ENCODE peak calls at places on chromosomes 16 and 17, in five cellular contexts. J is skeletal muscle cell, L is neuronal stem cell, W is aorta, Q is fibroblast of the aortic adventitia. U is an unnamed sample.

GRCh38 chr17:32349854-32350661 is at the start of gene ZNF207:
- DNase-seq in J (peak; percentile 88), L (peak; percentile 94), W (peak; percentile 97), Q (peak; percentile 97), U (peak; percentile 92)

GRCh38 chr16:77679901-77680300 is 42.4 kb upstream of the NUDT7 start:
- DNase-seq in J (peak; percentile 4), L (no peak), W (no peak), Q (no peak), U (no peak)

GRCh38 chr16:50476486-50477260 is 71.5 kb upstream of the NKD1 start:
- DNase-seq in J (no peak), L (no peak), W (no peak), Q (no peak), U (no peak)

GRCh38 chr16:85569615-85570212 is 43.4 kb upstream of the GSE1 start:
- DNase-seq in J (peak; percentile 69), L (no peak), W (no peak), Q (no peak), U (peak; percentile 85)

GRCh38 chr16:84503751-84504395 is 586 bp downstream of the MEAK7 start:
- DNase-seq in J (no peak), L (no peak), W (no peak), Q (peak; percentile 25), U (no peak)

GRCh38 chr17:44979426-44980273 is 11.5 kb upstream of the C1QL1 start:
- DNase-seq in J (no peak), L (no peak), W (no peak), Q (no peak), U (no peak)

GRCh38 chr16:2039286-2040030 is 8.2 kb downstream of the NTHL1 start:
- DNase-seq in J (peak; percentile 86), L (no peak), W (no peak), Q (peak; percentile 62), U (no peak)

GRCh38 chr17:65678534-65678933 is 117.1 kb upstream of the AXIN2 start:
- DNase-seq in J (no peak), L (no peak), W (no peak), Q (no peak), U (no peak)

GRCh38 chr16:3065069-3065741 is at the start of gene IL32:
- DNase-seq in J (peak; percentile 26), L (no peak), W (peak; percentile 77), Q (peak; percentile 86), U (peak; percentile 34)

GRCh38 chr17:9999948-10000695 is 95.1 kb upstream of the RCVRN start:
- DNase-seq in J (no peak), L (no peak), W (no peak), Q (no peak), U (no peak)

GRCh38 chr17:7560172-7561027 is 1.3 kb upstream of the SENP3 start:
- DNase-seq in J (no peak), L (peak; percentile 67), W (peak; percentile 79), Q (peak; percentile 59), U (no peak)
- H3K4me3 ChIP-seq in J (peak overlapping the region; percentile 87), L (peak overlapping the region; percentile 86), W (no peak overlapping the region), Q (peak overlapping the region; percentile 85), U (peak overlapping the region; percentile 83)

DNA sequence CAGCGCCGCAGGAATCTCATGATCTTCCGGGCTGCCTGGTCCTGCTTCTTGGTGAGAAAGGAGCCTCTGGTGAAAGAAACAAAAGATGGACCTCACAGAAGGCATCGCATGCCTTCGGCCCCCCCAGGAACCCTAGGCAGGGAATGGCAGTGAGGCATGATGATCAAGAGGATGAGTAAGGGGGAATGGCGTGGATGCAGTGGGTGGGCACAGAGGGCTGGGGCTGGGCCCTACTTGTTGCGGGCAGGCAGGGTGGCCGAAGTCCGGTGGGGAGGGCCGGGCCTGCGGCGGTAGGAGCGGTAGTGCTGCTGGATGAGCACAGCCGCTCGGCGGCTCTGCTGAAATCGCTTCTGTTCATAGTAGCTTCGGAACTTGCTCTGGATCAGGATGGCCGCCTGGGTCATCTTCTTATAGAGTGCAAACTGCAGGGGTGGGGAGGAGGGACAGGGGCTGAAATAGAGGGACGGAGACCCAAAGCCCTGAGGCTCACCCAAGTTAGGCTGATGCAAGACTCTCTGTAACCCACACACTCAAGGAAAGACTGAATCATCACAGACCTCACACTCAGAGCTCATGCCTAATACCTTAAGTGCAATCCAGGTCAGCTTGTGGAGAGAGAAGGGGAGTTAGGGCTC is 1.4 kb upstream of the SPAG7 start:
- DNase-seq in J (peak; percentile 79), L (no peak), W (no peak), Q (peak; percentile 97), U (peak; percentile 83)
- H3K4me3 ChIP-seq in J (peak overlapping the region; percentile 75), L (peak overlapping the region; percentile 67), W (no peak overlapping the region), Q (peak overlapping the region; percentile 88), U (peak overlapping the region; percentile 76)

DNA sequence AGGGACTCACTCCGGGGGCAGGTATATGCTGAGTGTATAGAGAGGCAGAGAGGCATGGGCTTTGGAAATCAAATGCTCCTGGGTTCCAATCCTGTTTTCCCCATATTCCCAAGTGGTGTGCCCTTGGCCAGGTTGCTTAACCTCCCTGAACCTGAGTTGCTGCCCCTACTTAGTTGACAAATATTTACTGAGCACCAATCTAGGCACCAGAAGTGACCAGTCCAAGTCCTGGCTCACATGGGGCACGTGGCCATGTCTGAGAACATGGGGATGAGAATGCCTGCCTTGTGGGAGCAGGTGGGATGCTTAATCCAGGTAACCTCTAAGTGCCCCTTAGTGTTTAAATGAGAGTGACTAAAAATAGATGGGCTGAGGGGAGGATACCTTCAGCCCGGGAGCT is 4.2 kb downstream of the SOCS3 start:
- DNase-seq in J (no peak), L (no peak), W (no peak), Q (no peak), U (no peak)
- H3K4me3 ChIP-seq in J (no peak overlapping the region), L (peak overlapping the region; percentile 97), W (no peak overlapping the region), Q (no peak overlapping the region), U (peak overlapping the region; percentile 84)

GRCh38 chr17:7438050-7438614 is 1.2 kb upstream of the FGF11 start:
- DNase-seq in J (no peak), L (peak; percentile 58), W (peak; percentile 84), Q (no peak), U (no peak)
- H3K4me3 ChIP-seq in J (peak overlapping the region; percentile 61), L (peak overlapping the region; percentile 45), W (no peak overlapping the region), Q (peak overlapping the region; percentile 35), U (peak overlapping the region; percentile 22)

DNA sequence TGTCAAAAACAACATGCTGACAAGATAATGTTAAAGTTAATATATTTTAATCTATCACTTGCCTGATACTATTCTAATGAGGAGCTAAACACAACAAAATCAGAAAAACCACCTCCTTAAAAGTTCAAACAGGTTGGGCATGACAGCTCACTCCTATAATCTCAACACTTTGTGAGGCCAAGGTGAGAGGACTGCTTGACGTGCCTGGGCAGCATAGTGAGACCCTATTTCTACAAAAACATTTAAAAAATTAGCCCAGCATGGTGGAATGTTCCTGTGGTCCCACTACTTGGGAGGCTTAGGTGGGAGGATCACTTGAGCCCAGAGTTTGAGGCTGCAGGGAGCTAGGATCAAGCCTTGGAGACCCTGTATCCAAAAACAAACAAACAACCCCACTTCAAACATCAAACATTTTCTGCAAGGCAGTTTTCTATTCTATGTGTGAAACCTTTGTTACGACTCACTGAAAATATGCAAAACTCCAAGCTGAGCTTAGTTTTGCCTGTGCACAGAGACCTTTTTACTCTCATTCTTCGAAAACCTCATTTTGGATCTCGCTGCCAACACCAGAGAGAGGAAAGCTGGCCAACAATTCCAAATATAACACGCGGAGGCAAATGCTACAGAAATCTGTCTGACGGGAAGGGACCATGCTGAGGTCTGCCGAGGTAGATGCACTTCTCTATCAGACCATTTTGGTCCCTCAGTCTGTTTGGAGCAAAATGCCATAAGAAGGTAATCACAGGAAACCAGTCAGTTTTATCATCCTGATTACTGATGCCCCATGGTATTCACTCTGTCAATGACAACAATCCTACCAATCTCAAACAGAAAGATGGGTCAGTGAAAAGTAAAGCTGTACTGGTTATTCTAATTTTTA is 6.2 kb downstream of the PHF12 start:
- DNase-seq in J (no peak), L (no peak), W (no peak), Q (peak; percentile 73), U (peak; percentile 71)
- H3K4me3 ChIP-seq in J (no peak overlapping the region), L (no peak overlapping the region), W (no peak overlapping the region), Q (peak overlapping the region; percentile 2), U (no peak overlapping the region)

GRCh38 chr16:398551-399277 is 1.7 kb downstream of the NME4 start:
- DNase-seq in J (no peak), L (no peak), W (no peak), Q (no peak), U (no peak)
- H3K4me3 ChIP-seq in J (no peak overlapping the region), L (no peak overlapping the region), W (no peak overlapping the region), Q (no peak overlapping the region), U (no peak overlapping the region)

U was measured in astrocyte of the cerebellum.